ENCODE peak calls at places on chromosomes 3 and 15, in four cellular contexts. F is endothelial cell of umbilical vein, O is HCT116, D is psoas muscle. Q is an unnamed sample. For H3K27me3, the result is how much of the 10 kb centered on the place peaks cover.

GRCh38 chr15:42080585-42081462 is 13.5 kb downstream of the PLA2G4D start:
- DNase-seq in O (no peak), D (no peak), F (no peak), Q (no peak)

GRCh38 chr15:77630956-77631789 is 1.5 kb downstream of the LINGO1 start:
- DNase-seq in D (no peak), O (no peak), F (peak), Q (no peak)

GRCh38 chr3:53195602-53196574 is 34.9 kb downstream of the PRKCD start:
- DNase-seq in D (peak), F (peak), O (peak), Q (no peak)

GRCh38 chr3:45309876-45310275 is 78.5 kb upstream of the LARS2 start:
- DNase-seq in D (no peak), F (no peak), O (no peak), Q (no peak)

GRCh38 chr3:59191651-59192050 is 141.8 kb upstream of the CFAP20DC start:
- DNase-seq in F (no peak), D (no peak), O (no peak), Q (no peak)

GRCh38 chr15:60649845-60650548 is 171.1 kb upstream of the ICE2 start:
- DNase-seq in D (no peak), O (no peak), F (no peak), Q (no peak)

GRCh38 chr15:50051811-50052419 is 67.1 kb downstream of the ATP8B4 start:
- DNase-seq in F (peak), D (no peak), O (peak), Q (peak)

GRCh38 chr3:51974277-51974962 is 444 bp upstream of the ABHD14A start:
- DNase-seq in F (no peak), D (peak), O (no peak), Q (no peak)

GRCh38 chr3:102505542-102505941 is 70.7 kb downstream of the ZPLD1 start:
- DNase-seq in F (no peak), D (no peak), O (no peak), Q (no peak)

DNA sequence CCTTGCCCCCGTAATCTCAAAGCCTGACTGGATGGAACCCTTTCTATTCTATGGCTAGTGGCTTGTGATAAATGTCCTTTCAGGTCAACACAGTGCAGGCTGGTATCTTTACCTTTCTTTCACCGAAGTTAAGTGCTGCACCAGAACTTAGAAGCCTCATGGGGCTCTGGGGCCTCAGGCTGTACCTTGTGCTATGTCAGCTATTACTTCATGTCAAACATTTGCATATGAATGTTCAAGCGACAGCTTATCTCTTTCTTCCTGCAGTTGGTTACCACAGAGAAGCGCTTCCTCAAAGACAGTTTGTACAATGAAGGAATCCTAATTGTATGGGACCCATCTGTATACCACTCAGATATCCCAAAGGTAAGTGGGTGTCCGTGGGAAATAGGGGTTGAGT is 66.7 kb downstream of the RPL39L start:
- DNase-seq in F (no peak), D (no peak), O (no peak), Q (no peak)
- H3K4me3 ChIP-seq in F (no peak), D (no peak), O (no peak), Q (no peak)

DNA sequence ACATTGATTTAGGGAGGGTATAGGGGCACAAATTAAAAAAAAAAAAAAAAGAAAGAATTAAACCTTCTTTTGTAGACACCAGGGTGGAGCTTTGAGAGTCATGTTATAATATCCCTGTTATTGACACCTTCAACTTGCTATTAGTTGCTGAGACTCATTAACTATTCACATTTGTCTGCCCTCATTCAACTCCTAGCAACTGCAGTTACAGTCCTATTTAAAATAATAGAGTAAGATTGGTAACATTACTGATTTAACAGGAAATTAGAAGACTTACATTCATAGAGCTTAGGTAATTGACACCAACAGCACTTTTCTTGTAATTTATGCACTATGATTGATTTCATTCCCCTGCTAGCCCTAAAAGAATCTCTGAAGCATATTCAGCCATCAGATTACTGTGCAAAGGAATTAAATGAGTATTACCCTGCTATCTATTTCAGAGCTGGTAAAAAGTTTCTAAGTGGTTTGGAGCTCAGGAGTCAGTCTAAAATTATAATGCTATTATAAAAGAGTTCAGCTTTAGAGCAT is 148.8 kb upstream of the TBL1XR1 start:
- DNase-seq in F (no peak), D (no peak), O (no peak), Q (no peak)
- H3K27ac ChIP-seq in F (peak), D (peak), O (peak), Q (peak)

DNA sequence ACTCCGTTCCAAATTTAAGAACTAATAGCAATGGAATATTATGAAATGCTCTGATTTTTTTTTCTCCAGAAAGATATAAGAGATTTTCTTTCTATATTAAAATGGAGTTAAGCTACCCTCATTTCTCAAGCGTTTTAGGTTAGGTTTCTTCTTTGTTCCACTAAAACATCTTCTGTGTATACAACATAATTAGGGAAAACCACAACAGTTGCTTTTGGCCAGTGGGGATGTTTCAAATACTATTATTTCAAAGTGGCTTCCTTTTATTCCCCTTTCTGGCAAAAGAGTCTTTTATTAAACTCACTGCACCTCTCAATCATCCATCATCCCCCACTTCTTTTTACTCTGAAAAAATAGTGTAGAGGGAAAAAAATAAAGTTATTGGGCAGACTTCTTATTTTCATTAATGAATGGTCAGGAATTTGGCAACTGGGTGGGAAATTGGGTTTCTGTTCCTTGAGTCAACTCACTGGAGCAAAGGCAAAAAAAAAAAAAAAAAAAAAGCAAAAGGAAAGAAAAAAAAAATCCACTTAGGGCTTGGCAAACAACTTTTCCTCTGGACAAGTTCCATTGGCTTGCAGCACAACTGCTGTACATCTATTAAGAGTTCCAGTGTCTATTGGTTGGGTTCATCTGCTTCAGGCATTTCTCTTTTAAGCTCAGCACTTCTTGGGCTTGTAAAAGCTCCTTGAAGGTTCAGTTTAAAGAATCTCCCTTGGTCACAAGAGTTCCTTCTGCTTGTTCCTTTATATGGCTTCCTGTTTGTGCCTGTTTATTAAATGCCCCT is 963.4 kb downstream of the ROBO1 start:
- DNase-seq in O (no peak), D (no peak), F (no peak), Q (no peak)
- H3K27me3 ChIP-seq in O (under half), D (under half), F (under half), Q (under half)

GRCh38 chr15:98854496-98854895 is 153.1 kb downstream of the PGPEP1L start:
- DNase-seq in F (no peak), D (no peak), O (no peak), Q (no peak)

GRCh38 chr15:98855067-98855814 is 152.4 kb downstream of the PGPEP1L start:
- DNase-seq in F (no peak), O (no peak), D (no peak), Q (no peak)

GRCh38 chr15:98853161-98853560 is 154.4 kb downstream of the PGPEP1L start:
- DNase-seq in F (peak), O (peak), D (peak), Q (peak)

GRCh38 chr15:98855815-98856539 is 151.6 kb downstream of the PGPEP1L start:
- DNase-seq in O (no peak), F (no peak), D (no peak), Q (no peak)

GRCh38 chr15:98853593-98854420 is 153.8 kb downstream of the PGPEP1L start:
- DNase-seq in O (no peak), D (peak), F (no peak), Q (no peak)
- H3K4me3 ChIP-seq in O (peak), D (peak), F (no peak), Q (peak)

DNA sequence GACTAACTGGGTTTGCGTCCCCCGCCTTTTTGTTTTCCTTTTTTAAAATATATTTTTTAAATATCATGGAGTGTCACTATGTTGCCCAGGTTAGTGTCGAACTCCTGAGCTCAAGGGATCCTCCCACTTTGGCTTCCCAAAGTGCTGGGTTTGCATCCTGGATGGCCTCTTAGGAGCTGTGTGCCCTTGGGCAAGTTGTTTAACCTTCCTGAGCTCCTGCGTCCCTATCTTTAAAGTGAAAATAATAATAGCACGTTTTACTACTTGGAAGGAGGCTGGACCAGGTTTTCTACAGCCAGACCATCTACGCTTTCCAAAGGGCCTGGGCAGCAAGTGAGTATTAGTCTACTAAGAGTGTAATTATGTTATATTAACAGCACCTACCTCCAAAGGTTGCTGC is 44.2 kb upstream of the RNU6-1 start:
- DNase-seq in F (no peak), O (no peak), D (no peak), Q (no peak)
- H3K27ac ChIP-seq in F (no peak), O (peak), D (peak), Q (no peak)

GRCh38 chr15:40313531-40314398 is 6.0 kb upstream of the PLCB2 start:
- DNase-seq in O (no peak), F (peak), D (no peak), Q (no peak)
- H3K27me3 ChIP-seq in O (under half), F (under half), D (under half), Q (under half)

GRCh38 chr3:187026321-187026678 is 96.0 kb downstream of the ST6GAL1 start:
- DNase-seq in F (no peak), O (no peak), D (no peak), Q (no peak)
- H3K4me3 ChIP-seq in F (no peak), O (no peak), D (no peak), Q (no peak)

GRCh38 chr15:39597336-39597735 is 16.5 kb downstream of the THBS1 start:
- DNase-seq in F (no peak), O (no peak), D (no peak), Q (no peak)
- H3K27ac ChIP-seq in F (no peak), O (no peak), D (no peak), Q (no peak)

DNA sequence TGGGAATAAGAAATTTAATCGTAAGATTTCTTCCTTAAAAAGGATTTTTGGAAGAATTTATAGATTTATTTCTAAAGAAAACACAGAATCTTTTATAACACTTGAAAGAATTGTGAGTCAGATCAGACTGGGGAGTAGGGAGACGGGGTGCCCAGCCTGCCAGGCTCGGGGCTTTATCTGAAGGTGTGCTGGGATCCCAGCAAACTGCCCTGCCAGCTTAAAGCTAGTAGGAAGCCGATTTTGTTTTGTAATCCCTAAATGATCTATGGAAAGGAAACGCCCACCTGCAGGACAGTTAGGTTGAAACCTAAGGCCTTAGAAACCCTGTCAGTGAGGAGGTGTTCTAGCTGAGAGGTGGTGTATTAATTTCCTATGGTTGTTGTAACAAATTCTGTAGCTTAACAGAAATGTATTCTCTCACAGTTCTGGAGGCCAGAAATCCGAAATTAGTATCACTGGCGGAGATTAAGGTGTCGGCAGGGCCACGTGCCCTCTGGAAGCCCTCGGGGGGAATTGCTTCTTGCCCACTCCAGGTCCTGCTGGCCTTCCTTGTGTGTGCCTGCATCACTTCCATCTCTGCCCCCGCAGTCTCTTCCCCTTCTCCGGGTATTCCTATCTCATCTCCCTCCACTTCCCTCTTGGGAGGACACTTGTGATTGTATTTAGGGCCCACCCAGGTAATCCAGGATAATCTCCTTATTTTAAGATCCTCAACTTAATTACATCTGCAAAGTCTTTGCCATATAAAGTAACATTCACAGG is 19.3 kb upstream of the RAB6B start:
- DNase-seq in F (no peak), O (no peak), D (no peak), Q (no peak)
- H3K27me3 ChIP-seq in F (under half), O (under half), D (under half), Q (under half)